ENCODE peak calls at places on chromosomes 2 and 18, in five cellular contexts. G is stomach, N is A549, T is tibial nerve, R is transverse colon. J is an unnamed sample.

GRCh38 chr2:86056935-86057334 is 48.8 kb downstream of the POLR1A start:
- DNase-seq in G (no peak), N (no peak), T (no peak), R (no peak), J (no peak)

GRCh38 chr2:172179045-172179742 is 76.5 kb upstream of the DLX2 start:
- DNase-seq in G (no peak), N (no peak), T (no peak), R (peak; percentile 61), J (no peak)

GRCh38 chr2:158953926-158954763 is 14.3 kb upstream of the TANC1 start:
- DNase-seq in G (peak; percentile 80), N (peak; percentile 32), T (peak; percentile 77), R (peak; percentile 88), J (peak; percentile 95)

GRCh38 chr2:36753706-36754221 is 57.3 kb downstream of the VIT start:
- DNase-seq in G (no peak), N (no peak), T (no peak), R (no peak), J (no peak)

GRCh38 chr18:73189718-73190117 is 321.9 kb upstream of the NETO1 start:
- DNase-seq in G (no peak), N (no peak), T (no peak), R (no peak), J (no peak)

GRCh38 chr2:190318514-190318913 is 1.1 kb downstream of the HIBCH start:
- DNase-seq in G (no peak), N (no peak), T (no peak), R (no peak), J (no peak)

GRCh38 chr2:213609570-213610170 is 325.4 kb downstream of the SPAG16 start:
- DNase-seq in G (no peak), N (no peak), T (no peak), R (no peak), J (no peak)

GRCh38 chr2:156666130-156666785 is 230.1 kb downstream of the GPD2 start:
- DNase-seq in G (no peak), N (no peak), T (no peak), R (no peak), J (no peak)

GRCh38 chr2:155223781-155224406 is 525.4 kb downstream of the KCNJ3 start:
- DNase-seq in G (no peak), N (peak; percentile 1), T (no peak), R (no peak), J (no peak)

GRCh38 chr2:226673314-226673723 is 126.3 kb downstream of the IRS1 start:
- DNase-seq in G (peak; percentile 63), N (no peak), T (no peak), R (peak; percentile 50), J (no peak)

GRCh38 chr2:28011322-28011737 is 120.8 kb downstream of the BABAM2 start:
- DNase-seq in G (no peak), N (no peak), T (no peak), R (no peak), J (no peak)

GRCh38 chr2:127516031-127516430 is 10.3 kb downstream of the IWS1 start:
- DNase-seq in G (no peak), N (no peak), T (peak; percentile 15), R (peak; percentile 59), J (peak; percentile 92)

GRCh38 chr2:82839046-82839445 is 1620.0 kb downstream of the SUCLG1 start:
- DNase-seq in G (no peak), N (no peak), T (no peak), R (no peak), J (no peak)

GRCh38 chr2:71157124-71157802 is 26.8 kb downstream of the MPHOSPH10 start:
- DNase-seq in G (peak; percentile 59), N (peak; percentile 63), T (peak; percentile 57), R (peak; percentile 59), J (peak; percentile 76)

DNA sequence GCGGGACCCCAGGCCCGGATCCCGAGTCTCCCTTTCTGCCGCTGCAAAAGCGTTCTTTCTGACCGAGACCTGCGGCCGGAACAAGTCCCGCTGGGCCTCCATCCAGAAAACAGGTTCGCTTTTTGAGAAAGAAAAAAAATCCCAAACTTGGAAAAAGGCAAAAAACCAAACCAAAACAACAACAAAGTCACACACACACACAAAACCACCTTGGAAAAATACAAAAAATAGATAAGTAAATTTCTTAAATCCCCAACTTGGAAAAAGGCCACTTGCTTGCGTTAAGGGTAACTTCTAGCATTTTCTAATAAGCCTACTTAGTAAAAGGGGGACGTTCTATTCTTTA is 250 bp upstream of the CHST10 start:
- DNase-seq in G (no peak), N (no peak), T (no peak), R (no peak), J (no peak)
- H3K4me3 ChIP-seq in G (peak overlapping the region; percentile 79), N (peak overlapping the region; percentile 79), T (peak overlapping the region; percentile 65), R (no peak overlapping the region), J (peak overlapping the region; percentile 78)

GRCh38 chr18:58608216-58608615 is 20.7 kb downstream of the ALPK2 start:
- DNase-seq in G (no peak), N (no peak), T (no peak), R (no peak), J (no peak)

GRCh38 chr18:58612239-58613055 is 16.4 kb downstream of the ALPK2 start:
- DNase-seq in G (no peak), N (no peak), T (no peak), R (no peak), J (no peak)

GRCh38 chr18:58609536-58609993 is 19.3 kb downstream of the ALPK2 start:
- DNase-seq in G (no peak), N (no peak), T (no peak), R (no peak), J (no peak)

GRCh38 chr18:58615150-58616132 is 13.4 kb downstream of the ALPK2 start:
- DNase-seq in G (peak; percentile 26), N (no peak), T (no peak), R (peak; percentile 21), J (no peak)

DNA sequence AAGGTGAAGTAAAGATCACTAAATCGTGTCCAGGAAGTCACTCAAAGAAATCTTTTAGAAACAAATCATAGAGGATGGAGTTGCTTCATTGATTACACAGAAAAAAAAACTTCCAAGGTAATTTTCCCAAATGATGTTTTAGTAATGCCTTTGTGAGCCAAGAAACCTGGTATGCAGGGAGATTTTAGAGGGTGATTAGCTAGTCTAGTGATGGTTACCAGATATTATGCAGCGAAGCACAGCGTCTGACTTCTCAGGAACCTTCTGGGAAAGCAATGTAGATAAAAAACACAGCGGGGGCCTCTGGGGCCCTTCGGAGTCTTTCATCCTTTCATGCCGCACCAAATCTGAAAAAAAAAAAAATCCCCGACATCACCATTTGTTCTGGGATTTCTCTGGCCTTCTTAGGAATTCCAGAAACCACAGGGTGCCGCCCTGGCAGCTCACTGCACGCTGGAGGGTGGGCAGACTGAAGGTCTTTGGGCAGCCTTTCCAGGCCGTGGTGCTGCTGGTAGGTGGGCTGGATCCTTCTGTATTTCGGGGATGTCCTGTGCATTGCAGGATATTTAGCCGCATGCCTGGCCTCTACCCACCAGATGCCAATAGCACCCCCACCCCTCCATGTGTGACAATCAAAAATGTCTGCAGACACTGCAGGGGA is 17.3 kb downstream of the ALPK2 start:
- DNase-seq in G (no peak), N (no peak), T (no peak), R (no peak), J (no peak)
- TF ChIP-seq EP300 in G (no peak), N (no peak), T (no peak), R (no peak), J (no peak)

GRCh38 chr18:6929370-6930102 is 188.1 kb downstream of the LAMA1 start:
- DNase-seq in G (no peak), N (no peak), T (no peak), R (peak; percentile 47), J (no peak)
- TF ChIP-seq CTCF in G (no peak), N (no peak), T (no peak), R (no peak), J (no peak)

GRCh38 chr2:65364986-65365733 is 67.2 kb downstream of the SPRED2 start:
- DNase-seq in G (no peak), N (no peak), T (no peak), R (no peak), J (no peak)
- H3K4me3 ChIP-seq in G (no peak overlapping the region), N (no peak overlapping the region), T (no peak overlapping the region), R (no peak overlapping the region), J (no peak overlapping the region)

GRCh38 chr2:96819101-96819875 is 3.2 kb downstream of the CNNM3 start:
- DNase-seq in G (peak; percentile 89), N (no peak), T (no peak), R (peak; percentile 81), J (no peak)
- TF ChIP-seq EP300 in G (no peak), N (no peak), T (no peak), R (no peak), J (no peak)

GRCh38 chr18:3425030-3425429 is 24.9 kb upstream of the TGIF1 start:
- DNase-seq in G (no peak), N (no peak), T (no peak), R (no peak), J (no peak)

GRCh38 chr18:3426074-3426473 is 23.9 kb upstream of the TGIF1 start:
- DNase-seq in G (no peak), N (no peak), T (no peak), R (no peak), J (no peak)

GRCh38 chr18:3422905-3423304 is 27.1 kb upstream of the TGIF1 start:
- DNase-seq in G (no peak), N (no peak), T (no peak), R (no peak), J (no peak)

GRCh38 chr18:3425450-3425849 is 24.5 kb upstream of the TGIF1 start:
- DNase-seq in G (no peak), N (no peak), T (no peak), R (no peak), J (no peak)

GRCh38 chr18:3424280-3424890 is 25.6 kb upstream of the TGIF1 start:
- DNase-seq in G (no peak), N (no peak), T (no peak), R (no peak), J (no peak)
- TF ChIP-seq CTCF in G (no peak), N (no peak), T (no peak), R (no peak), J (no peak)

GRCh38 chr2:68469935-68470334 is 2.5 kb downstream of the APLF start:
- DNase-seq in G (no peak), N (no peak), T (no peak), R (no peak), J (no peak)
- H3K4me3 ChIP-seq in G (no peak overlapping the region), N (no peak overlapping the region), T (no peak overlapping the region), R (no peak overlapping the region), J (no peak overlapping the region)

J was measured in sigmoid colon.